ENCODE peak calls at places on chromosomes 2 and 18, in four cellular contexts. B, X, L and C are unnamed samples.
A peak's percentile ranks its signal among the peaks of the same experiment; 100 is the strongest.

GRCh38 chr2:39120521-39120770 is 405 bp downstream of the SOS1 start:
- DNase-seq in X (no peak), B (no peak), L (no peak), C (no peak)

GRCh38 chr2:150526827-150527226 is 39.4 kb upstream of the RND3 start:
- DNase-seq in X (peak; percentile 95), B (no peak), L (no peak), C (no peak)

GRCh38 chr2:151999058-151999457 is 99.8 kb downstream of the CACNB4 start:
- DNase-seq in L (peak; percentile 75), X (peak; percentile 47), B (peak; percentile 18), C (no peak)

GRCh38 chr18:6431659-6432318 is 17.1 kb upstream of the L3MBTL4 start:
- DNase-seq in L (no peak), X (no peak), B (no peak), C (no peak)

GRCh38 chr2:159545080-159545479 is 71.3 kb downstream of the BAZ2B start:
- DNase-seq in X (no peak), L (no peak), B (no peak), C (no peak)

GRCh38 chr2:139411236-139411635 is 631.0 kb upstream of the NXPH2 start:
- DNase-seq in B (no peak), L (peak; percentile 7), X (no peak), C (no peak)

GRCh38 chr2:231666171-231667095 is 41.9 kb upstream of the PTMA start:
- DNase-seq in X (peak; percentile 96), B (no peak), L (peak; percentile 100), C (peak; percentile 86)

GRCh38 chr2:54459037-54459441 is 2.9 kb downstream of the SPTBN1 start:
- DNase-seq in L (peak; percentile 91), B (no peak), X (peak; percentile 50), C (no peak)

GRCh38 chr2:71613953-71614925 is 160.9 kb downstream of the DYSF start:
- DNase-seq in L (no peak), X (no peak), B (peak; percentile 2), C (no peak)

GRCh38 chr2:190649035-190649797 is at the start of gene NAB1:
- DNase-seq in B (peak; percentile 52), L (peak; percentile 76), X (peak; percentile 53), C (no peak)

GRCh38 chr18:49547701-49548100 is 14.2 kb upstream of the LIPG start:
- DNase-seq in X (no peak), B (no peak), L (peak; percentile 59), C (no peak)

GRCh38 chr2:70768585-70769085 is 635 bp upstream of the ADD2 start:
- DNase-seq in L (no peak), B (no peak), X (no peak), C (no peak)

GRCh38 chr18:62109676-62110075 is 77.2 kb downstream of the PIGN start:
- DNase-seq in L (no peak), X (no peak), B (no peak), C (no peak)

GRCh38 chr2:200042944-200043343 is 87.6 kb downstream of the MAIP1 start:
- DNase-seq in B (no peak), L (no peak), X (peak; percentile 60), C (no peak)

GRCh38 chr2:27942612-27943011 is 52.1 kb downstream of the BABAM2 start:
- DNase-seq in B (no peak), X (no peak), L (no peak), C (no peak)

GRCh38 chr18:75489493-75490190 is 62.1 kb upstream of the SMIM21 start:
- DNase-seq in B (no peak), X (peak; percentile 95), L (no peak), C (no peak)

GRCh38 chr2:220104871-220105351 is 477.5 kb downstream of the SLC4A3 start:
- DNase-seq in X (peak; percentile 87), B (no peak), L (peak; percentile 11), C (no peak)

GRCh38 chr2:237258146-237258545 is 155.8 kb downstream of the COL6A3 start:
- DNase-seq in X (peak; percentile 22), L (peak; percentile 15), B (no peak), C (no peak)

GRCh38 chr18:76420888-76421287 is 74.2 kb downstream of the ZNF516 start:
- DNase-seq in L (no peak), X (no peak), B (no peak), C (no peak)

GRCh38 chr18:27674411-27674810 is 489.3 kb upstream of the CHST9 start:
- DNase-seq in L (no peak), X (peak; percentile 24), B (no peak), C (no peak)

GRCh38 chr2:3626817-3627499 is 31.0 kb upstream of the ALLC start:
- DNase-seq in L (no peak), X (no peak), B (no peak), C (no peak)

GRCh38 chr2:167504695-167505094 is 616.4 kb downstream of the XIRP2 start:
- DNase-seq in X (no peak), L (no peak), B (no peak), C (no peak)

GRCh38 chr2:28656937-28657615 is 94.6 kb upstream of the PPP1CB start:
- DNase-seq in X (no peak), B (no peak), L (no peak), C (no peak)